ENCODE peak calls at places on chromosome 11, in five cellular contexts. Y is astrocyte of the cerebellum, O is IMR-90, Q is heart left ventricle, I is tibial nerve. Z is an unnamed sample.

GRCh38 chr11:65764434-65764833 is 16.3 kb downstream of the AP5B1 start:
- DNase-seq in Y (no peak), O (no peak), Q (no peak), I (no peak), Z (no peak)

GRCh38 chr11:68505596-68505995 is 45.0 kb downstream of the PPP6R3 start:
- DNase-seq in Y (no peak), O (peak), Q (no peak), I (no peak), Z (no peak)

GRCh38 chr11:46916669-46917108 is 1.7 kb downstream of the LRP4 start:
- DNase-seq in Y (peak), O (peak), Q (peak), I (no peak), Z (no peak)

GRCh38 chr11:92510591-92510990 is 286.0 kb downstream of the FAT3 start:
- DNase-seq in Y (no peak), O (no peak), Q (no peak), I (no peak), Z (no peak)

GRCh38 chr11:12717851-12718291 is 43.6 kb downstream of the TEAD1 start:
- DNase-seq in Y (no peak), O (no peak), Q (no peak), I (no peak), Z (no peak)

GRCh38 chr11:70503201-70503877 is 105.0 kb downstream of the CTTN start:
- DNase-seq in Y (no peak), O (no peak), Q (peak), I (no peak), Z (no peak)

GRCh38 chr11:45089251-45089650 is 57.2 kb upstream of the PRDM11 start:
- DNase-seq in Y (peak), O (peak), Q (peak), I (peak), Z (no peak)

GRCh38 chr11:123264431-123264780 is 69.4 kb upstream of the CLMP start:
- DNase-seq in Y (no peak), O (no peak), Q (no peak), I (no peak), Z (no peak)

GRCh38 chr11:57458060-57458409 is 2.3 kb upstream of the RTN4RL2 start:
- DNase-seq in Y (no peak), O (no peak), Q (no peak), I (no peak), Z (no peak)
- H3K4me3 ChIP-seq in Y (no peak), O (no peak), Q (peak), I (peak), Z (no peak)

GRCh38 chr11:102407901-102408300 is 44.7 kb downstream of the TMEM123 start:
- DNase-seq in Y (no peak), O (no peak), Q (no peak), I (no peak), Z (no peak)

GRCh38 chr11:102413497-102413896 is 39.1 kb downstream of the TMEM123 start:
- DNase-seq in Y (no peak), O (no peak), Q (no peak), I (no peak), Z (no peak)

GRCh38 chr11:102408339-102408738 is 44.2 kb downstream of the TMEM123 start:
- DNase-seq in Y (no peak), O (no peak), Q (no peak), I (no peak), Z (no peak)

GRCh38 chr11:102410382-102410784 is 42.2 kb downstream of the TMEM123 start:
- DNase-seq in Y (no peak), O (peak), Q (no peak), I (no peak), Z (no peak)

DNA sequence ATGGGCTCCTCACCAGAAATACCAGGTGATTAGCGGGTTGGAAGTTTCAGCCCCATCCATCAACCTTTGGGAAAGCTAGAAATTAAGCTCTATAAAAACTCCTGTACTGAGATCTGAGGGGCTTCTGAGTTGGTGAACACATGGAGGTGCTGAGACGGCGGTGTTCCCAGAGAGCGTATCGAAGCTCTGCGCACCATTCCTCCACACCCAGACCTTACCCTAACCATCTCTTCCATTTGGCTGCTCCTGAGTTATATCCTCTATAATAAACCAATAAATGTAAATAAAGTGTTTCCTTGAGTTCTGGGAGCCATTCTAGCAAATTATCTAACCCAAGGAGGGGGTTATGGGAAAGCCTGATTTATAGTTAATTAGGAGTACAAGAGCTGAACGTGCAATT is 41.4 kb downstream of the TMEM123 start:
- DNase-seq in Y (no peak), O (no peak), Q (no peak), I (no peak), Z (no peak)
- H3K4me3 ChIP-seq in Y (no peak), O (no peak), Q (no peak), I (no peak), Z (no peak)

GRCh38 chr11:15114501-15115475 is at the start of gene INSC:
- DNase-seq in Y (no peak), O (peak), Q (no peak), I (no peak), Z (no peak)
- H3K4me3 ChIP-seq in Y (peak), O (peak), Q (peak), I (peak), Z (peak)

DNA sequence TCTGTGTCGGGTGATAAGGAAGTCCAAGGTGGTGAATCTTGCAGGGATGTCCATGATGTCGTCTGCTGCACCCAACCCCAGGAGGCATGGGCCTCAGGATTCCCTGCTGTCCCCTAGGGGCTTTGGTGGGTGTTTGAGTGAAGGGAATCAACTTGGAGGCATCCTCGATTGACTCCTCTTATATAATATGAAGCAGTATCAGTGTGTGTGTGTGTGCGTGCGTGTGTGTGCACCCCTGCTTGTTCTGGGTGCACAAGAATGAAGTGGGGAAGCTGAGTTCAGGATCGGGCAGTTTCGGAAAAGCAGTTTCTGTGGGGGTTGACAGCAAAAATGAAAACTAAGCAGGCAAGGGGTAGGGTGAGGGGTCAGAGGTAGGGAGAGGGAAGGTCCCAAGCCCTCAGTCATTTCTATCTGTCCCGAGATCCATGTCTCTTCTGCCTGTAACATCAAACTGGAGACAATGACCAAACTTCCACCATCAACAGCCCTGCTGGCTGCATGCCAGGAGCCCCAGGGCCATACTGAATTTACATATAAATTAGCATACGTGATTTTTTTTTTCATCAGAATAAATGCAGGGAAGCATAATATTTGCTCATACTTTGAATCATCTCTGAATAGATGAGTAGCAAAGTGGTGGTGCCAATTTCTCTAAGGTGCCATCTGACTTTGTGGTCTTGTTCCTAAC is 2.0 kb downstream of the NTM start:
- DNase-seq in Y (no peak), O (no peak), Q (no peak), I (no peak), Z (no peak)
- H3K4me3 ChIP-seq in Y (no peak), O (no peak), Q (no peak), I (no peak), Z (no peak)

GRCh38 chr11:74871037-74871436 is 77.9 kb downstream of the XRRA1 start:
- DNase-seq in Y (no peak), O (no peak), Q (no peak), I (no peak), Z (no peak)

GRCh38 chr11:74866557-74866956 is 82.3 kb downstream of the XRRA1 start:
- DNase-seq in Y (no peak), O (no peak), Q (no peak), I (no peak), Z (no peak)

GRCh38 chr11:74870485-74870884 is 78.4 kb downstream of the XRRA1 start:
- DNase-seq in Y (peak), O (peak), Q (no peak), I (no peak), Z (no peak)
- H3K4me3 ChIP-seq in Y (no peak), O (no peak), Q (no peak), I (no peak), Z (no peak)

GRCh38 chr11:37378989-37379388 is 781.0 kb upstream of the RAG2 start:
- DNase-seq in Y (no peak), O (no peak), Q (no peak), I (no peak), Z (no peak)
- H3K4me3 ChIP-seq in Y (no peak), O (no peak), Q (no peak), I (no peak), Z (no peak)

DNA sequence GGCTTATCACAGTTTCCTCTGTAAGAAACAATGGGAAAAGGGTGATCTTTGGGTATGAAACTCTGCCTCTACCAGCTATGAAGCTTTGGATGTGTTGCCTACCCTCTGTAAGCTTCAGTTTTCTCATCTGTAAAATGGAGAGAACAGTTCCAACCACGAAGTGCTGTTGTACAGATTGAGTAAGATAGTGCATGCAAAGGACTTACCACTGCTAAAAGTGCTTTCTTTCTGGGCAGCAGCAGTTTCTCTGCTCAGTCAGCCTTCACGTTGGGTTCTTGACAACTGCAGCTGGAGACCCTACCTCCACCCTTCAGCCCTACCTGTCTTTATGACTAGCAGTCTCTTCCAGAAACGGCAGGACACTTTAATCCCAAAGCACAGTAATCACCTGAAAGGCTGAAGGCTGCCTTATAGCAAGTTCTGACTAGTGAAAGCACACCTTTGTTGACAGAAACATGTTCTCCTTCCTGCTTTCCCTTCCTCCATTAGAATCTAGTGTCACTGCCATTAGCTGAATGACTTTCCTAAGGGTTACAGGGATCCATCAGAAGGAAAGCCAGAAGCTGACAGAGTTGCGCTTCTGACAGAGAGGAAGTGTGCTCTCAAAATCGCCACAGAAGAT is 91.4 kb downstream of the RPL27A start:
- DNase-seq in Y (no peak), O (no peak), Q (no peak), I (no peak), Z (no peak)
- H3K4me3 ChIP-seq in Y (no peak), O (no peak), Q (no peak), I (no peak), Z (no peak)

DNA sequence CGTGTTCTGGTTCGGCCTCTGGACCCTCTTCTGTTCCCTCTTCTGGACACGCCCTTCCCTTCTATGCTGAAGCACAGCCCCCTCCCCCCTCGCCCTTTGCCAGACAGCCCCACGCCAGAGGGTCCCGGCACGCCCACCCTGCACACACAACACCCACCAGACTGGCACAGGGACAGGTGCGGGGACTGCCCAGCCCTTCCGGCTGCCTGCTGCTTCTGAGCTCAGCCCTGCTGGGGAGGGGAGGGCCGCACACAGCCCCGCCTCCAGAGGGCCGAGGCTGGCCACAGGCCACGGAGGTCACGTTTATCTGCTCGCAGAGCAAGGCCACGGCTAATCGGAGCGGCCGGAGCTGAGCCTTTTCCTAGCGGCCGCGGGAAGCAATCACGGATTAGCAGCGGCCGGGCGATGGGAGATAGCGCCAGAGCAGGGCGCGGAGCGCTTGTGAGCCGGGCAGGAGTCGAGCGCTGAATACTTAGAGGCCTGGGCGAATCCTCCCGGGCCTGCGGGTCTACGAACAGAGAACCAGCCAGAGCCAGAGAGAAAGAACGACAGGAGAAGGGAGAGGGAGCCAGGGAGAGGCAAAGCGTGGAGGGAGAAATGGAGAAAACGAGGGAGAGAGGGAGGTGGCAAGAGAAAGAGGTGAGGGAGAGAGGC is 21.5 kb downstream of the OTUB1 start:
- DNase-seq in Y (no peak), O (no peak), Q (peak), I (peak), Z (no peak)
- H3K4me3 ChIP-seq in Y (peak), O (no peak), Q (peak), I (peak), Z (peak)

Z was measured in epithelial cell of proximal tubule.